ENCODE peak calls at places on chromosome 22, in five cellular contexts. M is GM12865, L is Peyer's patch, V is Calu3, B is brain microvascular endothelial cell. J is an unnamed sample.

GRCh38 chr22:38786631-38787030 is 7.3 kb downstream of the DNAL4 start:
- DNase-seq in M (no peak), L (no peak), V (no peak), B (no peak), J (no peak)

GRCh38 chr22:38719196-38719595 is 13.5 kb downstream of the GTPBP1 start:
- DNase-seq in M (no peak), L (no peak), V (no peak), B (no peak), J (no peak)

GRCh38 chr22:17339095-17339693 is 30.1 kb upstream of the CECR2 start:
- DNase-seq in M (no peak), L (no peak), V (no peak), B (no peak), J (no peak)

GRCh38 chr22:26743149-26743548 is 85.8 kb downstream of the MIAT start:
- DNase-seq in M (no peak), L (no peak), V (no peak), B (no peak), J (no peak)

GRCh38 chr22:41047741-41048140 is 44.7 kb upstream of the EP300 start:
- DNase-seq in M (no peak), L (no peak), V (no peak), B (no peak), J (no peak)

GRCh38 chr22:17870408-17870807 is 96.1 kb upstream of the BID start:
- DNase-seq in M (no peak), L (peak; percentile 74), V (no peak), B (no peak), J (no peak)

GRCh38 chr22:48277868-48278581 is 1515.6 kb downstream of the TBC1D22A start:
- DNase-seq in M (no peak), L (no peak), V (no peak), B (no peak), J (no peak)

GRCh38 chr22:33108037-33108436 is 49.9 kb upstream of the SYN3 start:
- DNase-seq in M (no peak), L (no peak), V (no peak), B (no peak), J (no peak)

GRCh38 chr22:50521710-50522109 is 3.7 kb downstream of the SCO2 start:
- DNase-seq in M (no peak), L (no peak), V (no peak), B (no peak), J (no peak)

GRCh38 chr22:42856179-42856864 is 751 bp downstream of the ARFGAP3 start:
- DNase-seq in M (peak; percentile 64), L (peak; percentile 83), V (peak; percentile 26), B (no peak), J (no peak)

GRCh38 chr22:19432092-19432844 is at the start of gene MRPL40:
- DNase-seq in M (peak; percentile 98), L (peak; percentile 96), V (peak; percentile 96), B (peak; percentile 85), J (peak; percentile 93)

GRCh38 chr22:25354456-25354855 is 135.0 kb downstream of the CRYBB2 start:
- DNase-seq in M (no peak), L (peak; percentile 45), V (no peak), B (no peak), J (no peak)

GRCh38 chr22:25764270-25765015 is 22.5 kb downstream of the MYO18B start:
- DNase-seq in M (no peak), L (no peak), V (no peak), B (no peak), J (no peak)

GRCh38 chr22:22554324-22555284 is 4.5 kb downstream of the PRAME start:
- DNase-seq in M (peak; percentile 14), L (no peak), V (no peak), B (no peak), J (no peak)

GRCh38 chr22:48630848-48631247 is 1196.8 kb downstream of the BRD1 start:
- DNase-seq in M (no peak), L (no peak), V (no peak), B (no peak), J (no peak)

GRCh38 chr22:41557401-41558240 is 3.2 kb upstream of the CSDC2 start:
- DNase-seq in M (no peak), L (peak; percentile 57), V (no peak), B (peak; percentile 71), J (no peak)

GRCh38 chr22:49290286-49290685 is 537.4 kb downstream of the BRD1 start:
- DNase-seq in M (no peak), L (peak; percentile 17), V (no peak), B (no peak), J (peak; percentile 20)

GRCh38 chr22:43852605-43853327 is 9.5 kb downstream of the SULT4A1 start:
- DNase-seq in M (no peak), L (no peak), V (no peak), B (no peak), J (no peak)

GRCh38 chr22:37443086-37443485 is 15.8 kb upstream of the ELFN2 start:
- DNase-seq in M (no peak), L (no peak), V (no peak), B (no peak), J (no peak)

GRCh38 chr22:24421428-24421931 is 5.9 kb upstream of the ADORA2A start:
- DNase-seq in M (peak; percentile 51), L (no peak), V (peak; percentile 49), B (no peak), J (no peak)

GRCh38 chr22:47053013-47053864 is 290.8 kb downstream of the TBC1D22A start:
- DNase-seq in M (no peak), L (no peak), V (no peak), B (no peak), J (no peak)

GRCh38 chr22:46576556-46577351 is 39.3 kb upstream of the CELSR1 start:
- DNase-seq in M (peak; percentile 70), L (peak; percentile 80), V (peak; percentile 70), B (no peak), J (peak; percentile 76)

GRCh38 chr22:42396621-42397331 is 35.4 kb downstream of the NFAM1 start:
- DNase-seq in M (peak; percentile 39), L (peak; percentile 79), V (no peak), B (no peak), J (no peak)

GRCh38 chr22:44505796-44506354 is 7.8 kb upstream of the RTL6 start:
- DNase-seq in M (no peak), L (no peak), V (no peak), B (no peak), J (no peak)

GRCh38 chr22:45962756-45963155 is 14.2 kb downstream of the WNT7B start:
- DNase-seq in M (no peak), L (no peak), V (peak; percentile 18), B (no peak), J (no peak)

GRCh38 chr22:32473388-32473952 is 1.1 kb upstream of the FBXO7 start:
- DNase-seq in M (peak; percentile 80), L (peak; percentile 54), V (peak; percentile 63), B (peak; percentile 65), J (no peak)

GRCh38 chr22:38262051-38262795 is 10.6 kb downstream of the TMEM184B start:
- DNase-seq in M (peak; percentile 83), L (peak; percentile 85), V (peak; percentile 52), B (no peak), J (no peak)

GRCh38 chr22:29095459-29095858 is 22.6 kb downstream of the KREMEN1 start:
- DNase-seq in M (no peak), L (no peak), V (no peak), B (no peak), J (no peak)

GRCh38 chr22:26065847-26066246 is 103.4 kb upstream of the SEZ6L start:
- DNase-seq in M (no peak), L (no peak), V (no peak), B (no peak), J (no peak)

GRCh38 chr22:46012182-46012880 is 35.4 kb upstream of the WNT7B start:
- DNase-seq in M (no peak), L (peak; percentile 44), V (no peak), B (no peak), J (no peak)

GRCh38 chr22:32880061-32880460 is 78.6 kb downstream of the TIMP3 start:
- DNase-seq in M (no peak), L (no peak), V (no peak), B (no peak), J (no peak)

GRCh38 chr22:38246692-38247091 is 26.1 kb downstream of the TMEM184B start:
- DNase-seq in M (no peak), L (no peak), V (no peak), B (no peak), J (no peak)

GRCh38 chr22:29344137-29344536 is 28.6 kb upstream of the RASL10A start:
- DNase-seq in M (no peak), L (no peak), V (peak; percentile 38), B (peak; percentile 90), J (no peak)

GRCh38 chr22:33381531-33382406 is 323.6 kb upstream of the SYN3 start:
- DNase-seq in M (no peak), L (no peak), V (no peak), B (no peak), J (no peak)

GRCh38 chr22:31952459-31952858 is 8.1 kb downstream of the YWHAH start:
- DNase-seq in M (no peak), L (no peak), V (no peak), B (peak; percentile 83), J (no peak)

GRCh38 chr22:42928969-42929837 is 72.1 kb upstream of the ARFGAP3 start:
- DNase-seq in M (peak; percentile 60), L (peak; percentile 73), V (no peak), B (no peak), J (no peak)

GRCh38 chr22:50314455-50315288 is 7.2 kb upstream of the PLXNB2 start:
- DNase-seq in M (peak; percentile 96), L (peak; percentile 96), V (no peak), B (no peak), J (no peak)

GRCh38 chr22:32310777-32311176 is 46.9 kb upstream of the RFPL3 start:
- DNase-seq in M (no peak), L (peak; percentile 29), V (no peak), B (no peak), J (no peak)

GRCh38 chr22:29654420-29654819 is 51.0 kb downstream of the NF2 start:
- DNase-seq in M (no peak), L (no peak), V (no peak), B (no peak), J (no peak)